ENCODE peak calls at places on chromosome 19, in ten cellular contexts. G is C1 segment of cervical spinal cord; D is amniotic stem cell; A is stomach; U is choroid plexus epithelial cell; B is activated T-cell treated with anti-CD3 and anti-CD28 coated beads, Interleukin-2, amount 50 U/mL, for 72 hours; L is SW480; M is sciatic nerve; F is progenitor cell of endocrine pancreas; Z is stimulated activated CD4-positive, alpha-beta T cell treated with anti-CD3 and anti-CD28 coated beads, Interleukin-4, amount 100 ng/mL, for 24 hours. C is an unnamed sample.

GRCh38 chr19:43470288-43470687 is 4.9 kb upstream of the LYPD3 start:
- DNase-seq in A (no peak), B (peak; percentile 53), Z (peak; percentile 63), U (peak; percentile 41), G (no peak), L (no peak), M (no peak), D (peak; percentile 2), F (no peak), C (peak; percentile 93)

GRCh38 chr19:44640518-44640917 is 3.2 kb upstream of the PVR start:
- DNase-seq in M (no peak), U (peak; percentile 31), L (no peak), B (no peak), F (no peak), G (no peak), D (no peak), Z (no peak), A (no peak), C (peak; percentile 58)

GRCh38 chr19:16919496-16919895 is 30.7 kb downstream of the F2RL3 start:
- DNase-seq in A (no peak), L (no peak), Z (no peak), U (no peak), G (no peak), F (no peak), M (no peak), B (no peak), D (no peak), C (no peak)

GRCh38 chr19:53958168-53958571 is 4.6 kb upstream of the CACNG8 start:
- DNase-seq in G (peak; percentile 12), F (no peak), U (peak; percentile 29), M (no peak), Z (no peak), D (no peak), A (no peak), B (no peak), L (no peak), C (no peak)

GRCh38 chr19:32178841-32179410 is 166.5 kb upstream of the ZNF507 start:
- DNase-seq in F (no peak), G (no peak), U (no peak), M (no peak), D (no peak), Z (no peak), B (no peak), A (no peak), L (no peak), C (no peak)

GRCh38 chr19:42022616-42023015 is 28.6 kb upstream of the ATP1A3 start:
- DNase-seq in U (no peak), B (no peak), F (no peak), A (no peak), D (no peak), G (no peak), M (no peak), L (no peak), Z (no peak), C (no peak)

GRCh38 chr19:55641376-55642152 is 762 bp downstream of the ZNF580 start:
- DNase-seq in D (no peak), Z (peak; percentile 30), F (no peak), U (peak; percentile 50), L (peak; percentile 70), A (no peak), B (no peak), M (no peak), G (no peak), C (peak; percentile 18)

GRCh38 chr19:5801796-5802616 is 2.9 kb upstream of the NRTN start:
- DNase-seq in U (peak; percentile 44), G (no peak), F (no peak), Z (no peak), D (no peak), L (no peak), M (no peak), B (no peak), A (no peak), C (peak; percentile 12)

C was measured in IMR-90.